ENCODE peak calls at places on chromosome 5, in eight cellular contexts. T is brain microvascular endothelial cell, H is lower lobe of right lung, V is GM23338, S is right lobe of liver, F is AG04450, U is cardiac fibroblast, L is heart left ventricle. W is an unnamed sample.

GRCh38 chr5:79237735-79238560 is 2.0 kb downstream of the JMY start:
- DNase-seq in F (no peak), H (no peak), V (no peak), L (no peak), T (no peak), S (no peak), U (no peak), W (no peak)

GRCh38 chr5:119551819-119552218 is 77.5 kb upstream of the FAM170A start:
- DNase-seq in F (no peak), V (no peak), S (no peak), L (no peak), U (no peak), H (no peak), T (no peak), W (no peak)

GRCh38 chr5:19125956-19126713 is 861.9 kb downstream of the CDH18 start:
- DNase-seq in F (no peak), T (no peak), L (no peak), V (no peak), H (no peak), U (no peak), S (no peak), W (no peak)

GRCh38 chr5:31620071-31620470 is 18.9 kb upstream of the PDZD2 start:
- DNase-seq in S (no peak), V (no peak), U (no peak), L (no peak), H (no peak), F (no peak), T (no peak), W (no peak)

GRCh38 chr5:168647083-168647482 is 67.9 kb upstream of the PANK3 start:
- DNase-seq in T (no peak), V (no peak), H (no peak), U (peak; percentile 61), S (no peak), F (no peak), L (no peak), W (peak; percentile 94)

GRCh38 chr5:133265720-133266575 is 214.1 kb downstream of the HSPA4 start:
- DNase-seq in F (no peak), U (no peak), S (no peak), V (no peak), H (no peak), L (no peak), T (no peak), W (peak; percentile 15)

GRCh38 chr5:157051604-157052245 is 7.2 kb downstream of the HAVCR1 start:
- DNase-seq in L (no peak), H (no peak), F (no peak), U (no peak), V (no peak), T (no peak), S (no peak), W (no peak)

GRCh38 chr5:172921906-172922305 is 37.3 kb upstream of the RPL26L1 start:
- DNase-seq in H (no peak), V (no peak), L (no peak), F (no peak), T (no peak), S (no peak), U (no peak), W (no peak)

GRCh38 chr5:92147792-92148191 is 764.7 kb upstream of the ARRDC3 start:
- DNase-seq in S (no peak), U (no peak), T (no peak), V (no peak), L (no peak), F (no peak), H (no peak), W (no peak)

GRCh38 chr5:95284512-95285405 is at the start of gene MCTP1:
- DNase-seq in L (no peak), V (peak; percentile 67), H (peak; percentile 48), S (no peak), F (no peak), U (peak; percentile 11), T (no peak), W (no peak)

GRCh38 chr5:119945696-119946095 is 316.3 kb downstream of the FAM170A start:
- DNase-seq in H (no peak), T (no peak), U (no peak), V (no peak), F (no peak), L (no peak), S (no peak), W (peak; percentile 51)

GRCh38 chr5:115551415-115551814 is 6.8 kb upstream of the FEM1C start:
- DNase-seq in U (peak; percentile 77), L (no peak), H (no peak), F (no peak), V (no peak), T (peak; percentile 21), S (no peak), W (peak; percentile 25)

GRCh38 chr5:38607930-38608545 is 51.6 kb upstream of the LIFR start:
- DNase-seq in L (no peak), T (peak; percentile 45), V (no peak), H (no peak), S (no peak), U (peak; percentile 55), F (peak; percentile 73), W (peak; percentile 26)

GRCh38 chr5:96124589-96124988 is 162.9 kb upstream of the ELL2 start:
- DNase-seq in U (peak; percentile 48), V (no peak), L (no peak), F (no peak), S (no peak), H (no peak), T (no peak), W (no peak)

GRCh38 chr5:39400711-39401385 is 23.9 kb downstream of the DAB2 start:
- DNase-seq in H (no peak), L (no peak), U (peak; percentile 49), T (peak; percentile 28), F (no peak), V (no peak), S (no peak), W (no peak)

GRCh38 chr5:125032286-125032685 is 285.8 kb upstream of the ZNF608 start:
- DNase-seq in T (no peak), V (no peak), S (no peak), L (no peak), U (no peak), F (no peak), H (no peak), W (no peak)

GRCh38 chr5:14732991-14733390 is 68.5 kb downstream of the OTULIN start:
- DNase-seq in T (no peak), S (no peak), U (no peak), F (no peak), L (no peak), H (no peak), V (no peak), W (no peak)

GRCh38 chr5:92409131-92409530 is 1026.0 kb upstream of the ARRDC3 start:
- DNase-seq in F (no peak), T (no peak), U (peak; percentile 51), S (no peak), L (no peak), V (no peak), H (no peak), W (peak; percentile 5)

GRCh38 chr5:113232667-113233066 is 202.1 kb downstream of the TSSK1B start:
- DNase-seq in H (no peak), F (no peak), V (no peak), S (peak; percentile 71), L (peak; percentile 65), T (no peak), U (peak; percentile 42), W (no peak)
- H3K4me3 ChIP-seq in H (no peak overlapping the region), F (no peak overlapping the region), V (no peak overlapping the region), S (no peak overlapping the region), L (no peak overlapping the region), T (no peak overlapping the region), U (no peak overlapping the region), W (no peak overlapping the region)

DNA sequence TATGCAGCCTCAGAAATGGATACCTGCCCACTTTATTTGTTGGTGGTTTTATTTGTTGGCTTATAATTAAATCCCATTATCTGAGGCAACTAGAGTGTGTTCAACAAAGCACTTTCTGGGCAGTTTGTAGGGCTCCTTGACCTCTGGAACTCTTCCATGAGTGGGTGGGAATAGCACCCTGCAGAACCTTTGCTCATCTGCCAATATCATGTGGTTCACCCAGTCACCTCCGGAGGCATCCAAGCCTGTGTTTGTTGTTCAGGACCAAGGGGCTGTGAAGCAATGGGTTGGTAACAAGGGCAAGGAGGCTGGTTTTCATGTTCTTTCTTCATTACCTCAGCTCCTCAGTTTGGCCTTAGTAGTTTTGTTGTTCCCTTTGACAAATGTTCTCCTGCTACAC is 314.0 kb downstream of the NDUFS4 start:
- DNase-seq in V (peak; percentile 59), U (peak; percentile 36), F (no peak), T (no peak), H (no peak), L (no peak), S (peak; percentile 75), W (peak; percentile 25)
- TF ChIP-seq CTCF in V (peak; percentile 56), U (peak; percentile 22), F (peak; percentile 16), T (peak; percentile 38), H (no peak), L (no peak), S (peak; percentile 20), W (peak; percentile 24)

GRCh38 chr5:176630681-176631222 is 277 bp downstream of the EIF4E1B start:
- DNase-seq in U (no peak), T (no peak), F (no peak), L (no peak), S (no peak), V (no peak), H (no peak), W (no peak)
- H3K4me3 ChIP-seq in U (peak overlapping the region; percentile 39), T (peak overlapping the region; percentile 41), F (peak overlapping the region; percentile 56), L (peak overlapping the region; percentile 34), S (no peak overlapping the region), V (peak overlapping the region; percentile 87), H (peak overlapping the region; percentile 37), W (peak overlapping the region; percentile 30)

GRCh38 chr5:164352695-164353094 is 847.3 kb downstream of the MAT2B start:
- DNase-seq in S (no peak), H (no peak), F (no peak), L (no peak), T (no peak), U (no peak), V (peak; percentile 15), W (no peak)

GRCh38 chr5:164350236-164350635 is 844.8 kb downstream of the MAT2B start:
- DNase-seq in H (no peak), U (no peak), T (no peak), L (no peak), V (no peak), F (no peak), S (no peak), W (no peak)

GRCh38 chr5:164353155-164353554 is 847.7 kb downstream of the MAT2B start:
- DNase-seq in T (no peak), U (no peak), S (no peak), L (no peak), H (no peak), F (no peak), V (no peak), W (no peak)

GRCh38 chr5:164354138-164354751 is 848.8 kb downstream of the MAT2B start:
- DNase-seq in S (no peak), H (no peak), T (no peak), U (no peak), L (no peak), F (no peak), V (no peak), W (no peak)

DNA sequence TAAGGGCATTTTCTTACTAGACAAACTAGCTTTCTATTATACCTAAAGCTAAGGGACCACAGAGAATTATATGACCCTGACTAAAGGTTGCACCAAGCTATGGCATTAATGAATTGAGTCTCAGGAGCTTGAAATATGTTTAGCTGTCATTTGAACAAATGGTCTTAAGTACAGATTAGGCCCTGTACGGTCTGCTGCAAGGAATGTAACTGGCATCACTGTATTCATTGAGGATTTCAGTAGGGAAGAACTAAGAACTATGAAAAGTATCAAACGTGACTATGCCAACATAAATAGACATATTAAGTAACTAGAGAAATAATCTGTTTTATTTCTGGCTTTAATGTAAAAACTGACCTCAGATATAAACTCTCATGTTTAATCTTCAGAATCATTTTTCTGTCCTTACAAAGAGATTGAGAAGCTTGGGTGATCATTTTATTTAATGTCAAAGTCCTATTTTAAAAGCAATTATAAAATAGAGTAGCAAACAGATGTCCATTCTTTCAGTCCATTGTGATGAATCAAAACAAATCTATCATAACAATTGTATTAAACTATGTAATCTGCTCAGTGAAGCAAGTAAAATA is 845.9 kb downstream of the MAT2B start:
- DNase-seq in S (no peak), L (no peak), F (no peak), U (no peak), T (no peak), H (no peak), V (no peak), W (no peak)
- TF ChIP-seq CTCF in S (no peak), L (no peak), F (no peak), U (no peak), T (no peak), H (no peak), V (no peak), W (no peak)